ENCODE peak calls at places on chromosomes 6 and 20, in five cellular contexts. J, H, Z, K and Q are unnamed samples.

GRCh38 chr20:23095504-23095903 is 9.4 kb upstream of the CD93 start:
- DNase-seq in J (no peak), H (no peak), Z (no peak), K (no peak), Q (no peak)

GRCh38 chr6:36443951-36444428 is 1.2 kb downstream of the KCTD20 start:
- DNase-seq in J (no peak), H (peak; percentile 39), Z (no peak), K (no peak), Q (no peak)

GRCh38 chr6:10465633-10466499 is 51.0 kb upstream of the TFAP2A start:
- DNase-seq in J (no peak), H (peak; percentile 18), Z (no peak), K (no peak), Q (peak; percentile 55)

GRCh38 chr6:10256113-10256690 is 158.7 kb downstream of the TFAP2A start:
- DNase-seq in J (no peak), H (no peak), Z (no peak), K (no peak), Q (no peak)

GRCh38 chr20:53070714-53071392 is 98.7 kb downstream of the TSHZ2 start:
- DNase-seq in J (no peak), H (peak; percentile 6), Z (no peak), K (no peak), Q (no peak)

GRCh38 chr6:170085475-170086401 is 205.1 kb downstream of the DLL1 start:
- DNase-seq in J (peak; percentile 71), H (no peak), Z (no peak), K (no peak), Q (no peak)

GRCh38 chr6:16401868-16402267 is 163.5 kb downstream of the GMPR start:
- DNase-seq in J (no peak), H (no peak), Z (no peak), K (no peak), Q (no peak)

GRCh38 chr20:496126-496696 is 33.9 kb upstream of the TBC1D20 start:
- DNase-seq in J (no peak), H (no peak), Z (no peak), K (no peak), Q (no peak)

GRCh38 chr6:135692426-135692825 is 159.1 kb upstream of the PDE7B start:
- DNase-seq in J (no peak), H (no peak), Z (no peak), K (no peak), Q (no peak)

GRCh38 chr20:14828459-14828858 is 491.0 kb upstream of the FLRT3 start:
- DNase-seq in J (no peak), H (no peak), Z (no peak), K (no peak), Q (no peak)

DNA sequence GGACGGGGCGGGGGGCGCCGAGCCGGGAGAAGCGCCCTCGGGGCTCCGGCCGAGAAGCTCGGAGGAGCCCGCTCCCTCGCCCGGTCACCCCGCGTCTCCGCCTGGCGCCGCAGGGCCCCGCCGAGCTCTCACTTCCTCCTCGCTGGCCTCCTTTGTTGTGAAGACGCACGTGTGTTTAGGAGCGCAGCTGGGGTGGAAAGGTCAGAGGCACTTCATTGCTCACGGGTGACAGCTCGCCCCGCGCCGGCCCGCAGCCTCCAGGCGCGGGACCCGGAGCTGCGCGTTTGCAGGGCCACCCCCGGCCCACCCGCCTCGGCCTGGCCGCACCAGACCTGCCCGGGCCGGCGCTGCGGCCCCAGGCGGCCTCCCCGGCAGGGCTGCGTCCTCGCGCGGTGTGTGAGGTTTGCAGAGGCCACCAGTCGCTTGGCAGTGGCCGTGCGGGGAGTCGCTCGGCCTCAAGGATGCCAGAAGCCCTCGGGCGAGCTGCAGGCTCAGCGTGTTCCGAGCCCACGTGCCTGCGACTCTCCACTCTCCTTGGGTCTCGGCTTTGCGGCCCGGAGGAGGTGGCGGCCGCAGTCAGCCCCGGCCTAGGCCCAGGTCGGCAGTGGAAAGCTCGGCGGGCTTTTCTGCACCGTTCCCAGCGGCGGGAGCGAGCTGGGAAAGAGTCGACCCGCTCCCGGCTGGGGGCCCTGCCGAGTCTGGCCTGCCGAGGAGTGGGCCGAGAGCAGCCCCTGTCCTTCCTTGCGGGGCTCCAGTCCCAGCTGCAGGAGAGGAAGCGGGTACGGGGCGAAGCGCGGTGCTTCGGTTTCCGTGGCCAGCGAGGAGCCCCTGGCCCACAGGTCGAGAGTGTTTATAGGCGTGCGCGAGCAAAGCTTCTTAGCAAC is 5.3 kb downstream of the FOXC1 start:
- DNase-seq in J (no peak), H (peak; percentile 46), Z (no peak), K (no peak), Q (no peak)
- H3K27ac ChIP-seq in J (no peak overlapping the region), H (no peak overlapping the region), Z (no peak overlapping the region), K (no peak overlapping the region), Q (peak overlapping the region; percentile 67)

DNA sequence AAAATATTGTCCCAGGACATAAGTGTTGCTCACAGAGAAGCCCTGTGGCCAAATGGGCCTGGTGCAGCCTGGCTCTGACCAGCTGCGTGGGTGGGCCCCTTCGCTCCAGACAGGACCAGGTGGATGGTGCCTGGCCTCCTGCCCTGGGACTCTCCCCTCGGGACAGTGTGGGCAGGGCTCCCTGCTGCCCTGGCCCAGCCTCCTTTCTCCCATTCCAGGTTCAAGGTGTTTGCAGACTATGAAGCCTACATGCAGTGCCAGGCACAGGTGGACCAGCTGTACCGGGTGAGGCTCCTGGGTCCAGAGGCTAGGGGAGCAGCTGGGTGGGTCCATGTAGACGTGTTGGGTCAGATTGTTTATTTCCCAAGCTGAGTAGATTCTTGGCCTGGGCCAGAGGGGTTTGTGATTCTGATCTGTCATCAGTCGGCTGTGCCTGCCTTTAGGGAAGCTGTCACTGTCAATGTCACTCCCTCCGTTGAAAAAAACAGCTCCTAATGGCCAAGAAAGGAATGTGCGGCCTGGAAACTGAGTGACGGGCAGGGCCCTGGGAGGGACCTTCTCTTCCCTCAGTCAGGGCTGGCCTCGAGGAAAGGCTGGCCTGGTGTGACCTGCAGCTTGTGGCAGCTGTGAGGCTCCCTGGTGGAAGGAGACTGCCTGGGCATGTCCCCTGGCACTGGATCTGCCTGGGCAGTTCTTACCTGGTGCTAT is 47.7 kb downstream of the PYGB start:
- DNase-seq in J (no peak), H (peak; percentile 69), Z (no peak), K (no peak), Q (no peak)
- H3K27ac ChIP-seq in J (peak overlapping the region; percentile 43), H (peak overlapping the region; percentile 59), Z (peak overlapping the region; percentile 21), K (no peak overlapping the region), Q (peak overlapping the region; percentile 29)

GRCh38 chr6:53794073-53794719 is 609 bp upstream of the LRRC1 start:
- DNase-seq in J (peak; percentile 89), H (peak; percentile 87), Z (peak; percentile 86), K (peak; percentile 35), Q (peak; percentile 80)

GRCh38 chr6:53793318-53793975 is 1.4 kb upstream of the LRRC1 start:
- DNase-seq in J (no peak), H (peak; percentile 75), Z (peak; percentile 24), K (no peak), Q (peak; percentile 68)

GRCh38 chr6:53795702-53796450 is 1.1 kb downstream of the LRRC1 start:
- DNase-seq in J (peak; percentile 85), H (peak; percentile 86), Z (no peak), K (no peak), Q (peak; percentile 76)

GRCh38 chr6:53795254-53795701 is 473 bp downstream of the LRRC1 start:
- DNase-seq in J (no peak), H (peak; percentile 36), Z (no peak), K (no peak), Q (peak; percentile 48)

GRCh38 chr6:53794720-53795253 is at the start of gene LRRC1:
- DNase-seq in J (peak; percentile 97), H (peak; percentile 89), Z (peak; percentile 80), K (peak; percentile 65), Q (peak; percentile 95)
- H3K27ac ChIP-seq in J (peak within 1 kb of the TSS; percentile 76), H (peak within 1 kb of the TSS; percentile 68), Z (peak within 1 kb of the TSS; percentile 88), K (no peak within 1 kb of the TSS), Q (peak within 1 kb of the TSS; percentile 56)

GRCh38 chr6:20538131-20538662 is 3.9 kb downstream of the CDKAL1 start:
- DNase-seq in J (no peak), H (no peak), Z (no peak), K (no peak), Q (no peak)

GRCh38 chr6:20540683-20541082 is 6.4 kb downstream of the CDKAL1 start:
- DNase-seq in J (no peak), H (no peak), Z (no peak), K (no peak), Q (no peak)

GRCh38 chr6:20541387-20541786 is 7.1 kb downstream of the CDKAL1 start:
- DNase-seq in J (no peak), H (no peak), Z (no peak), K (no peak), Q (no peak)

GRCh38 chr6:20539387-20539786 is 5.1 kb downstream of the CDKAL1 start:
- DNase-seq in J (no peak), H (no peak), Z (no peak), K (no peak), Q (peak; percentile 43)

DNA sequence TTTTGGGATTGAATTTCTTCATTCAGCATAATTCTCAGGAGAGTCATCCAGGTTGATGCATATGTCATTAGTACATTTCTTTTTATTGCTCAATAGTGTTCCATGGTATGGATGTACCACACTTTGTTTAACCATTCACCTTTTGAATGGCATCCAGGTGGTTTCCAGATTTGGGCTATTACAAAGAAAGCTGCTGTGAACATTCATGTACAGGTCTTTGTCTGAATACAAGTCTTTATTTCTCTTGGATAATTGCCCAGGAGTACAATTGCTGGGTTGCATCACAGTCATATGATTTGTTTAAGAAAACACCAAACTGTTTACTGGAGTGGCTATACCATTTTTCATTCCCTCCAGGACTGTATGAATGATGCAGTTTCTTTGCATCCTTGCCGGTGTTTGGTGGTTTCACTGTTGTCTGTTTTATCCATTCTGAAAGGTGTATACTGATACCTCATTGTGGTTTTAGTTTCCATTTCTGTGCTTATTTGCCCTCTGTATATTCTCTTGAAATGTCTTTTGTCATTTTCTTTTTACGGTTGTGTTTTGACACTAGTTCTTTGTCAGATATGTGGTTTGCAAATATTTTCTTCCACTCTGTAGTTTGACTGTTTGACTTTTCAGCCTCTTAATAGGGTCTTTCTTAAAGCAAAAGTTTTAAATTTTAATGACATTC is 8.8 kb downstream of the CDKAL1 start:
- DNase-seq in J (no peak), H (no peak), Z (peak; percentile 43), K (no peak), Q (no peak)
- H3K27ac ChIP-seq in J (no peak overlapping the region), H (no peak overlapping the region), Z (no peak overlapping the region), K (no peak overlapping the region), Q (no peak overlapping the region)